ENCODE peak calls at places on chromosomes 5 and 9, in four cellular contexts. U is sciatic nerve, Q is NCI-H1436, G is IMR-90. Y is an unnamed sample.

GRCh38 chr9:111118256-111118950 is 80.1 kb upstream of the LPAR1 start:
- DNase-seq in Q (no peak), U (no peak), G (peak; percentile 89), Y (no peak)

GRCh38 chr5:120683580-120683979 is 219.5 kb downstream of the PRR16 start:
- DNase-seq in G (peak; percentile 33), U (no peak), Q (no peak), Y (no peak)

GRCh38 chr5:107935641-107936040 is 264.9 kb upstream of the EFNA5 start:
- DNase-seq in Q (no peak), G (no peak), U (no peak), Y (no peak)

GRCh38 chr5:110088676-110089436 is 399.1 kb downstream of the MAN2A1 start:
- DNase-seq in Q (no peak), G (no peak), U (no peak), Y (no peak)

GRCh38 chr9:70085241-70085640 is 41.6 kb downstream of the MAMDC2 start:
- DNase-seq in G (peak; percentile 66), U (no peak), Q (no peak), Y (no peak)

GRCh38 chr5:69230181-69230580 is 4.5 kb upstream of the CDK7 start:
- DNase-seq in U (no peak), Q (no peak), G (no peak), Y (no peak)

GRCh38 chr9:75088646-75089368 is 493 bp downstream of the OSTF1 start:
- DNase-seq in Q (no peak), G (peak; percentile 68), U (peak; percentile 77), Y (no peak)

GRCh38 chr9:36436909-36437308 is 36.8 kb upstream of the RNF38 start:
- DNase-seq in Q (no peak), U (no peak), G (peak; percentile 20), Y (no peak)

GRCh38 chr9:129610473-129611301 is 10.2 kb downstream of the C9orf50 start:
- DNase-seq in G (peak; percentile 58), U (peak; percentile 91), Q (peak; percentile 52), Y (peak; percentile 35)

GRCh38 chr9:20684035-20684864 is at the start of gene FOCAD:
- DNase-seq in Q (peak; percentile 94), G (peak; percentile 92), U (peak; percentile 97), Y (peak; percentile 95)

GRCh38 chr5:155089649-155090048 is 76.1 kb downstream of the KIF4B start:
- DNase-seq in U (no peak), G (no peak), Q (no peak), Y (no peak)

GRCh38 chr9:18810581-18810980 is 222.4 kb downstream of the SAXO1 start:
- DNase-seq in U (no peak), Q (no peak), G (no peak), Y (no peak)

GRCh38 chr9:21558627-21559401 is 76.7 kb upstream of the IFNE start:
- DNase-seq in G (peak; percentile 41), Q (no peak), U (no peak), Y (no peak)

GRCh38 chr9:125262217-125262991 is 778 bp downstream of the GAPVD1 start:
- DNase-seq in G (no peak), Q (no peak), U (no peak), Y (no peak)

GRCh38 chr5:90506221-90506620 is 23.2 kb downstream of the LYSMD3 start:
- DNase-seq in U (no peak), Q (no peak), G (no peak), Y (no peak)

GRCh38 chr9:26193237-26193636 is 515.0 kb upstream of the TUSC1 start:
- DNase-seq in Q (no peak), U (no peak), G (no peak), Y (no peak)

GRCh38 chr5:57184322-57184721 is 10.5 kb downstream of the GPBP1 start:
- DNase-seq in Q (no peak), U (no peak), G (no peak), Y (no peak)

GRCh38 chr9:16864741-16865434 is 5.6 kb downstream of the BNC2 start:
- DNase-seq in U (no peak), Q (no peak), G (peak; percentile 82), Y (no peak)

GRCh38 chr9:105242557-105242956 is 1.9 kb upstream of the SLC44A1 start:
- DNase-seq in U (no peak), Q (no peak), G (no peak), Y (no peak)

GRCh38 chr5:90802695-90803317 is 244.2 kb downstream of the ADGRV1 start:
- DNase-seq in U (no peak), Q (peak; percentile 27), G (peak; percentile 32), Y (no peak)

GRCh38 chr5:151696470-151697061 is 9.9 kb upstream of the SPARC start:
- DNase-seq in U (peak; percentile 77), Q (no peak), G (peak; percentile 99), Y (no peak)

GRCh38 chr5:5629579-5629978 is 207.1 kb downstream of the ICE1 start:
- DNase-seq in U (no peak), Q (no peak), G (no peak), Y (no peak)

GRCh38 chr5:139711067-139711851 is 63.1 kb downstream of the CXXC5 start:
- DNase-seq in U (peak; percentile 64), Q (peak; percentile 76), G (peak; percentile 28), Y (peak; percentile 35)

GRCh38 chr9:83070257-83070656 is 7.3 kb upstream of the RASEF start:
- DNase-seq in G (peak; percentile 70), U (no peak), Q (no peak), Y (no peak)

GRCh38 chr9:136682710-136683109 is 4.5 kb downstream of the AGPAT2 start:
- DNase-seq in Q (no peak), U (no peak), G (no peak), Y (no peak)